ENCODE peak calls at places on chromosomes 1 and 21, in five cellular contexts. X is HCT116, S is mesenchymal stem cell, N is H9, Y is fibroblast of lung. R is an unnamed sample.

GRCh38 chr1:65423884-65424655 is 3.6 kb downstream of the LEPR start:
- DNase-seq in S (peak; percentile 87), X (peak; percentile 70), Y (peak; percentile 83), N (no peak), R (no peak)

GRCh38 chr1:38790422-38791212 is 69.0 kb downstream of the RRAGC start:
- DNase-seq in X (no peak), Y (no peak), N (no peak), S (no peak), R (no peak)

GRCh38 chr1:114150016-114150415 is 3.7 kb downstream of the SYT6 start:
- DNase-seq in S (no peak), Y (no peak), X (no peak), N (no peak), R (no peak)

GRCh38 chr1:186202174-186202843 is 172.7 kb downstream of the TPR start:
- DNase-seq in Y (peak; percentile 81), X (no peak), N (no peak), S (no peak), R (peak; percentile 47)

GRCh38 chr1:25952851-25953401 is 44.9 kb downstream of the PAFAH2 start:
- DNase-seq in Y (peak; percentile 81), X (no peak), N (no peak), S (peak; percentile 17), R (no peak)

GRCh38 chr1:174769961-174770549 is 229.7 kb upstream of the CACYBP start:
- DNase-seq in S (peak; percentile 73), Y (peak; percentile 73), N (no peak), X (peak; percentile 37), R (peak; percentile 53)

GRCh38 chr1:200837931-200838571 is 34.7 kb upstream of the GPR25 start:
- DNase-seq in Y (peak; percentile 59), X (peak; percentile 24), S (peak; percentile 43), N (no peak), R (no peak)

GRCh38 chr1:166884040-166884642 is 8.1 kb upstream of the TADA1 start:
- DNase-seq in X (no peak), N (peak; percentile 91), S (peak; percentile 22), Y (no peak), R (peak; percentile 89)

GRCh38 chr1:170097449-170097948 is 23.0 kb upstream of the KIFAP3 start:
- DNase-seq in X (no peak), S (no peak), N (no peak), Y (no peak), R (no peak)

GRCh38 chr1:8061210-8061609 is 35.1 kb upstream of the ERRFI1 start:
- DNase-seq in S (peak; percentile 96), X (peak; percentile 60), Y (peak; percentile 96), N (no peak), R (no peak)

GRCh38 chr1:1430114-1430982 is 5.1 kb upstream of the VWA1 start:
- DNase-seq in Y (peak; percentile 75), S (peak; percentile 69), N (peak; percentile 73), X (no peak), R (peak; percentile 66)

GRCh38 chr1:45394342-45394741 is 54.1 kb upstream of the MUTYH start:
- DNase-seq in X (no peak), S (no peak), Y (no peak), N (no peak), R (no peak)

GRCh38 chr1:113760102-113760804 is 967 bp upstream of the PHTF1 start:
- DNase-seq in N (no peak), S (no peak), X (no peak), Y (no peak), R (peak; percentile 33)

GRCh38 chr1:35449334-35450008 is 107.7 kb downstream of the KIAA0319L start:
- DNase-seq in N (no peak), X (no peak), Y (peak; percentile 98), S (peak; percentile 96), R (no peak)

GRCh38 chr1:12556368-12556930 is 61.6 kb downstream of the DHRS3 start:
- DNase-seq in S (peak; percentile 83), X (no peak), N (no peak), Y (peak; percentile 87), R (peak; percentile 57)

GRCh38 chr1:201546093-201546492 is 7.2 kb downstream of the NAV1 start:
- DNase-seq in Y (no peak), N (peak; percentile 58), S (no peak), X (peak; percentile 32), R (peak; percentile 50)

GRCh38 chr1:197302775-197303174 is 34.7 kb downstream of the CRB1 start:
- DNase-seq in Y (no peak), N (no peak), X (no peak), S (peak; percentile 6), R (no peak)

GRCh38 chr1:229757226-229757625 is 131.2 kb downstream of the URB2 start:
- DNase-seq in N (no peak), X (no peak), S (no peak), Y (no peak), R (no peak)

GRCh38 chr1:220892997-220893700 is 13.9 kb downstream of the HLX start:
- DNase-seq in S (no peak), N (peak; percentile 50), Y (no peak), X (no peak), R (peak; percentile 57)

GRCh38 chr1:205351984-205352713 is 4.6 kb downstream of the KLHDC8A start:
- DNase-seq in Y (peak; percentile 27), X (no peak), N (peak; percentile 70), S (peak; percentile 61), R (peak; percentile 66)

GRCh38 chr1:33390550-33390949 is 40.3 kb downstream of the PHC2 start:
- DNase-seq in S (peak; percentile 81), N (no peak), Y (peak; percentile 96), X (no peak), R (no peak)

GRCh38 chr21:17051054-17051453 is 461.8 kb upstream of the CXADR start:
- DNase-seq in Y (no peak), N (no peak), S (no peak), X (no peak), R (no peak)

GRCh38 chr1:151443846-151444790 is 15.2 kb downstream of the POGZ start:
- DNase-seq in S (peak; percentile 88), N (peak; percentile 48), X (peak; percentile 76), Y (peak; percentile 88), R (peak; percentile 69)

GRCh38 chr21:45482899-45483821 is 59.1 kb downstream of the SLC19A1 start:
- DNase-seq in S (no peak), X (no peak), Y (no peak), N (no peak), R (no peak)

GRCh38 chr1:56525463-56526155 is 53.8 kb downstream of the PLPP3 start:
- DNase-seq in X (no peak), N (no peak), S (peak; percentile 28), Y (no peak), R (no peak)

GRCh38 chr1:156399355-156400125 is 30.5 kb downstream of the RHBG start:
- DNase-seq in X (no peak), N (no peak), S (no peak), Y (no peak), R (peak; percentile 46)

GRCh38 chr1:109877320-109877771 is 33.3 kb upstream of the CSF1 start:
- DNase-seq in X (no peak), N (peak; percentile 83), Y (peak; percentile 93), S (peak; percentile 98), R (peak; percentile 81)

GRCh38 chr1:7352364-7352763 is 418.7 kb upstream of the VAMP3 start:
- DNase-seq in Y (no peak), N (no peak), S (no peak), X (no peak), R (no peak)

GRCh38 chr1:6519935-6520621 is 28.6 kb upstream of the PLEKHG5 start:
- DNase-seq in Y (peak; percentile 75), S (peak; percentile 72), X (no peak), N (peak; percentile 95), R (peak; percentile 91)

DNA sequence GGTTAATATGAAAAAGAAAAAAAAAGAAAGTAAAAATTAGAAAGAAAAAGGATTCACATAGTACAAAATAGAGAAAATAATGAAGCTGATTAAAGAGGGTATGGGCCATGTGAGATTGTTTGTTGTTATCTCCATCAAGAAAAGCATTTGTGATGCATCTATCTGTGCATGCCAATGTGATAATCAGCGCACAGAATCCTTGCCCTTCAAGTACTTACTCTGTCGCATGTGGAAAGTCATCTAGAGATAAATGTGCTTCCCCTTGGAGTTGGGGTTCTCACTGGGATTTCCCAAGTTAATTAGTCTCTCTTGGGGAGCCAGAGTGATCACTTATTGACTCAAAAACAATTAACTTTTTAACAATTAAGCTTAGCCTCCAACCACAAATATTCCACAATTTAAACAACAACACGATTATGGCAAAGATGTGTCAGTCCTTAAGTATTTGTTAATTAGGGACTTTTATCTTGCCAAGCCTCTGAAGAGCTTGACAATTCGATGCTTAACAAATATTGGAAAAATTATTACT is 17.4 kb downstream of the RHOU start:
- DNase-seq in S (no peak), X (no peak), Y (no peak), N (no peak), R (no peak)
- H2AFZ ChIP-seq in S (no peak overlapping the region), X (no peak overlapping the region), Y (no peak overlapping the region), N (no peak overlapping the region), R (no peak overlapping the region)

DNA sequence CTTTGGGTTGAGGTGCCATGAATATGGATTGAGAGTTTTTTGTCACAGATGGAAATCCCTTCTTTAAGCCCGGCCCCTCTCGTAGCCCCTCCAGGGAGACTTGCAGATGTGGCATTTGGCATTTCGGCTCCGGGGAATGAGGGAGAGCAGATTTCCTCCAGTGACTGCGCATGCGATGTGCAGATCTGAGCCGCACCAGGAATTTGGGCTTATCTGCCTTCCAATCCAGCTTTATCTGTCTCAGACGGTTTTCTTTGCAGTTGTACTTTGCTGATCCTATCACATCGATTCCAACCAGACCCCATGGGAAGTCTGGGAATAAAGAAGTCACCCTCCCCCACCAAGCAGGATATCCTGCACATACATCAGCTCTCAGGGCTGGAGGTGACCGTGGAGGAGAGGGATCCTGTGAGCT is 11.7 kb downstream of the KIF26B start:
- DNase-seq in N (no peak), X (no peak), S (no peak), Y (peak; percentile 26), R (no peak)
- H3K9ac ChIP-seq in N (no peak overlapping the region), X (no peak overlapping the region), S (peak overlapping the region; percentile 77), Y (no peak overlapping the region), R (no peak overlapping the region)

DNA sequence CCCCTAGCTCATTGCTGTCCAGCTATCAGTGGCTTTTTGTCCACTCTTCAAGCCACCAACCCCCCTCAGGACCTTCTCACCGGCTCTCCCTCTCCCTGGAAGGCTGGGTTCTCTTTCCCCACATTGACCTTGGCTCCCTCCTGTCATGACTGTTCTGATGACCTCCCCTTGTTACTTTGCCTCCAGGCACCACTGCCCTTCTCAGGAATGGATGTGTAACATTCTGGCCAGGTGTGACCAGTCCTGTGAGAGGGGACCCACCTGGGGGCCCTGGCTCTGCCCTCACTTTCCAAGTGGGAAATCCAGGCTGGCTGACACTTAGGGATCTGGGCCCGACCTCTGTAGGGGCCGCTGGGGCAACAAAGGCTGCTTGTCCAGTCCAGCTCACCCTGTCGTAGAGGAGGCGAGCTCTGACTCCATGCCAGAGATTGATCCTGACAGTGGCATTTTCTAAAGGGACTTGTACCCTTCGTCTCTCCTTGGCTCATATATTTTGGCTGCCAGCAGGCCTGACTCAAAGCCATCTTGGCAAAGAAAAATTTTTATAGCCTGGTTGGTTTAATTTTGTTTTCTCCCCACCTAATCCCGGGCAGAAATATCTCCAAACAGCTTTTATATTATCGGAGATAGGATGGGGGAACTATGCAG is 37.9 kb upstream of the USP24 start:
- DNase-seq in S (no peak), X (no peak), N (no peak), Y (no peak), R (no peak)
- H3K4me2 ChIP-seq in S (no peak overlapping the region), X (no peak overlapping the region), N (no peak overlapping the region), Y (no peak overlapping the region), R (no peak overlapping the region)

DNA sequence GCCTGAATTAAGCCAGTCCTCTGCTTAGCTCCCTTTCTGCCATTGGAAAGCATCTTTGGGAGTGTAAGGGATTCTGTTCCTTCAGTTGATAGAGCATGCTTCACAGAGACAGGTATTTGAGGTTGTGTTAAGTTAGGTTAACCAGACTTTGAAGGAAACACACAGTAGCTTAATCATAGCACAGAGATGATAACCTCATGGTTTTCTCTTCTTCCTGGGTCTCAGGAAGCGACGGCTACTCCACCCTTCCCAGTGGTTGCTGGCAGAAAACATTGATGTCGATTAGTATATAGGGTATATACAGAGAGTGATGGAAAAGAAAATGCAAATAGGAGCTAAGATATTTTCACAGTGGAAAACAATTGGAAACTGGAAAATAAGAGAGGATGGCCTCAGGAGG is 42.0 kb downstream of the S1PR1 start:
- DNase-seq in Y (no peak), S (no peak), N (no peak), X (no peak), R (no peak)
- H2AFZ ChIP-seq in Y (no peak overlapping the region), S (no peak overlapping the region), N (no peak overlapping the region), X (no peak overlapping the region), R (no peak overlapping the region)

R was measured in neural progenitor cell.